ENCODE peak calls at places on chromosomes 5 and 9, in five cellular contexts. D is foreskin keratinocyte, R is DND-41, E is RWPE1, X is neural crest cell. H is an unnamed sample.

GRCh38 chr9:108680946-108681345 is 174.8 kb downstream of the ACTL7B start:
- DNase-seq in X (no peak), E (no peak), D (no peak), R (no peak), H (no peak)

GRCh38 chr9:91795500-91796241 is 154.4 kb downstream of the ROR2 start:
- DNase-seq in D (peak), X (no peak), R (no peak), E (peak), H (peak)

GRCh38 chr5:160269017-160269416 is 39.7 kb downstream of the FABP6 start:
- DNase-seq in R (no peak), X (no peak), E (peak), D (no peak), H (peak)

GRCh38 chr9:134644715-134645606 is 3.4 kb downstream of the COL5A1 start:
- DNase-seq in R (no peak), E (peak), X (no peak), D (peak), H (peak)

GRCh38 chr9:109507421-109507838 is 9.3 kb upstream of the PTPN3 start:
- DNase-seq in R (no peak), X (no peak), E (peak), D (no peak), H (peak)

GRCh38 chr5:473344-474192 is 30.6 kb downstream of the EXOC3 start:
- DNase-seq in D (peak), E (peak), R (peak), X (no peak), H (peak)

GRCh38 chr9:90783552-90783951 is 18.1 kb upstream of the SYK start:
- DNase-seq in R (no peak), D (no peak), X (no peak), E (no peak), H (no peak)

GRCh38 chr5:28517691-28518090 is 1479.3 kb upstream of the CDH9 start:
- DNase-seq in R (no peak), D (peak), E (no peak), X (no peak), H (peak)

GRCh38 chr5:179237770-179238627 is 107.3 kb downstream of the ADAMTS2 start:
- DNase-seq in R (no peak), X (no peak), D (no peak), E (no peak), H (no peak)

GRCh38 chr9:104256031-104256709 is 162.1 kb downstream of the SMC2 start:
- DNase-seq in E (no peak), X (no peak), D (peak), R (no peak), H (peak)

GRCh38 chr9:16794871-16795639 is 75.4 kb downstream of the BNC2 start:
- DNase-seq in X (no peak), D (no peak), R (no peak), E (no peak), H (no peak)

GRCh38 chr5:78533356-78533755 is 115.2 kb downstream of the LHFPL2 start:
- DNase-seq in D (no peak), R (no peak), E (no peak), X (no peak), H (peak)

GRCh38 chr5:153135416-153135815 is 355.1 kb upstream of the GRIA1 start:
- DNase-seq in R (no peak), X (no peak), E (peak), D (peak), H (peak)

GRCh38 chr9:37466037-37466709 is 923 bp upstream of the ZBTB5 start:
- DNase-seq in R (peak), D (no peak), X (peak), E (peak), H (peak)

GRCh38 chr5:151270599-151270998 is 17.6 kb downstream of the GM2A start:
- DNase-seq in D (peak), R (no peak), X (no peak), E (no peak), H (peak)

GRCh38 chr5:178280631-178281030 is 48.0 kb upstream of the PHYKPL start:
- DNase-seq in R (no peak), D (no peak), X (no peak), E (no peak), H (no peak)

GRCh38 chr5:1007221-1007680 is 1.4 kb upstream of the NKD2 start:
- DNase-seq in X (no peak), R (no peak), D (no peak), E (no peak), H (no peak)

GRCh38 chr9:137253717-137254623 is 1.2 kb upstream of the NELFB start:
- DNase-seq in X (no peak), R (no peak), D (no peak), E (no peak), H (no peak)

GRCh38 chr5:136639616-136640015 is 274.3 kb upstream of the TRPC7 start:
- DNase-seq in X (no peak), D (no peak), R (no peak), E (no peak), H (no peak)

GRCh38 chr5:100464418-100464817 is 70.8 kb upstream of the FAM174A start:
- DNase-seq in R (no peak), D (peak), X (no peak), E (no peak), H (peak)

GRCh38 chr5:170426786-170427185 is 37.6 kb upstream of the KCNMB1 start:
- DNase-seq in D (no peak), E (no peak), X (no peak), R (no peak), H (no peak)

GRCh38 chr5:173850664-173851063 is 37.5 kb upstream of the CPEB4 start:
- DNase-seq in X (no peak), D (no peak), E (no peak), R (no peak), H (no peak)

GRCh38 chr5:143874312-143874711 is 62.4 kb downstream of the HMHB1 start:
- DNase-seq in D (no peak), E (no peak), X (no peak), R (no peak), H (no peak)

GRCh38 chr5:91636351-91636750 is 253.2 kb upstream of the ARRDC3 start:
- DNase-seq in E (no peak), R (no peak), X (no peak), D (no peak), H (no peak)

GRCh38 chr9:120366646-120367019 is 213.3 kb downstream of the CDK5RAP2 start:
- DNase-seq in D (peak), R (no peak), E (peak), X (no peak), H (peak)

GRCh38 chr5:103620851-103621547 is 58.4 kb upstream of the NUDT12 start:
- DNase-seq in D (peak), X (no peak), R (no peak), E (no peak), H (peak)

GRCh38 chr9:129333961-129334743 is 156.1 kb upstream of the IER5L start:
- DNase-seq in X (peak), R (no peak), E (peak), D (peak), H (peak)

GRCh38 chr9:114769664-114770063 is 36.2 kb downstream of the TNFSF15 start:
- DNase-seq in X (no peak), R (no peak), D (no peak), E (no peak), H (no peak)

GRCh38 chr5:43631182-43631910 is 28.4 kb downstream of the NNT start:
- DNase-seq in R (peak), X (peak), E (peak), D (peak), H (peak)

GRCh38 chr9:21030389-21031035 is 928 bp downstream of the HACD4 start:
- DNase-seq in X (no peak), R (no peak), E (peak), D (peak), H (peak)

GRCh38 chr5:137481596-137481995 is 17.5 kb downstream of the SPOCK1 start:
- DNase-seq in E (no peak), R (no peak), D (no peak), X (no peak), H (peak)

GRCh38 chr5:150490754-150491153 is 17.2 kb upstream of the NDST1 start:
- DNase-seq in R (no peak), E (no peak), X (no peak), D (no peak), H (no peak)

GRCh38 chr5:27402828-27403227 is 364.4 kb upstream of the CDH9 start:
- DNase-seq in E (no peak), D (no peak), R (no peak), X (no peak), H (no peak)

GRCh38 chr5:41794478-41794877 is 75.7 kb downstream of the OXCT1 start:
- DNase-seq in R (no peak), D (peak), X (no peak), E (peak), H (peak)

GRCh38 chr5:71948206-71948605 is 159.1 kb upstream of the MAP1B start:
- DNase-seq in E (no peak), R (no peak), X (no peak), D (no peak), H (peak)

GRCh38 chr5:83430130-83431010 is 41.2 kb upstream of the VCAN start:
- DNase-seq in R (peak), X (peak), D (peak), E (peak), H (peak)

GRCh38 chr9:935348-935965 is 41.0 kb upstream of the DMRT3 start:
- DNase-seq in R (no peak), D (peak), X (no peak), E (peak), H (peak)

GRCh38 chr5:93381057-93381456 is 200.0 kb downstream of the NR2F1-AS1 start:
- DNase-seq in E (no peak), X (no peak), R (no peak), D (no peak), H (no peak)

GRCh38 chr9:68704804-68705635 is at the start of gene PIP5K1B:
- DNase-seq in D (peak), E (peak), R (no peak), X (peak), H (peak)

GRCh38 chr5:17185349-17185748 is 32.1 kb upstream of the BASP1 start:
- DNase-seq in D (no peak), X (no peak), R (no peak), E (no peak), H (no peak)

GRCh38 chr5:17182966-17183365 is 34.5 kb upstream of the BASP1 start:
- DNase-seq in E (no peak), D (no peak), X (no peak), R (no peak), H (no peak)

GRCh38 chr5:17185776-17186175 is 31.7 kb upstream of the BASP1 start:
- DNase-seq in X (no peak), D (peak), R (no peak), E (no peak), H (peak)

GRCh38 chr5:17186271-17186670 is 31.2 kb upstream of the BASP1 start:
- DNase-seq in R (no peak), X (no peak), D (no peak), E (no peak), H (no peak)

GRCh38 chr5:17184596-17184995 is 32.8 kb upstream of the BASP1 start:
- DNase-seq in X (no peak), D (no peak), R (no peak), E (no peak), H (no peak)
- TF ChIP-seq CTCF in X (no peak), D (no peak), R (no peak), E (no peak), H (no peak)

DNA sequence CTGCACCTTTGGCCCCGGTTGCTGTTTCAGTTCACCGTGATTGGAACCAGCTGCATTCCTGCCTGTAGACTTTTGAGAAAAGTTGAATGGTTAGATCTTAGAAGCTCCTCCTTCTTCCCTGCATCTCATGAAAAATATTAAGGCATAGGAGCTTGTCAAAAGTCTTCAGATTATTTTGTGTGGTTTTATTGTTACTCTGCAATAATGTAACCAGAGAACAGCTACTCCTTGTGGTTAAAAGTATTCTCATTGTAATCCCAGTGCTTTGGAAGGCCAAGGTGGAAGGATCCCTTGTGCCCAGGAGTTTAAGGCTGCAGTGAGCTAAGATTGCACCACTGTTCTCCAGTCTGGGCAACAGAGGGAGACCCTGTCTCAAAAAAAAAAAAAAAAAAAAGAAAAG is 3.3 kb upstream of the SLC2A8 start:
- DNase-seq in X (no peak), E (no peak), R (no peak), D (no peak), H (no peak)
- TF ChIP-seq CTCF in X (no peak), E (no peak), R (no peak), D (peak), H (peak)

GRCh38 chr9:133143639-133144141 is 20.0 kb downstream of the GBGT1 start:
- DNase-seq in D (no peak), X (no peak), R (no peak), E (no peak), H (no peak)

GRCh38 chr9:133146746-133147411 is 16.8 kb downstream of the GBGT1 start:
- DNase-seq in R (no peak), X (no peak), E (no peak), D (no peak), H (no peak)

GRCh38 chr9:133144142-133144886 is 19.4 kb downstream of the GBGT1 start:
- DNase-seq in D (no peak), X (peak), E (peak), R (peak), H (peak)

GRCh38 chr9:133142657-133143592 is 20.8 kb downstream of the GBGT1 start:
- DNase-seq in E (no peak), X (no peak), D (no peak), R (no peak), H (no peak)

GRCh38 chr9:133144887-133145466 is 18.7 kb downstream of the GBGT1 start:
- DNase-seq in E (no peak), X (no peak), R (no peak), D (no peak), H (no peak)
- TF ChIP-seq CTCF in E (no peak), X (no peak), R (no peak), D (no peak), H (no peak)

DNA sequence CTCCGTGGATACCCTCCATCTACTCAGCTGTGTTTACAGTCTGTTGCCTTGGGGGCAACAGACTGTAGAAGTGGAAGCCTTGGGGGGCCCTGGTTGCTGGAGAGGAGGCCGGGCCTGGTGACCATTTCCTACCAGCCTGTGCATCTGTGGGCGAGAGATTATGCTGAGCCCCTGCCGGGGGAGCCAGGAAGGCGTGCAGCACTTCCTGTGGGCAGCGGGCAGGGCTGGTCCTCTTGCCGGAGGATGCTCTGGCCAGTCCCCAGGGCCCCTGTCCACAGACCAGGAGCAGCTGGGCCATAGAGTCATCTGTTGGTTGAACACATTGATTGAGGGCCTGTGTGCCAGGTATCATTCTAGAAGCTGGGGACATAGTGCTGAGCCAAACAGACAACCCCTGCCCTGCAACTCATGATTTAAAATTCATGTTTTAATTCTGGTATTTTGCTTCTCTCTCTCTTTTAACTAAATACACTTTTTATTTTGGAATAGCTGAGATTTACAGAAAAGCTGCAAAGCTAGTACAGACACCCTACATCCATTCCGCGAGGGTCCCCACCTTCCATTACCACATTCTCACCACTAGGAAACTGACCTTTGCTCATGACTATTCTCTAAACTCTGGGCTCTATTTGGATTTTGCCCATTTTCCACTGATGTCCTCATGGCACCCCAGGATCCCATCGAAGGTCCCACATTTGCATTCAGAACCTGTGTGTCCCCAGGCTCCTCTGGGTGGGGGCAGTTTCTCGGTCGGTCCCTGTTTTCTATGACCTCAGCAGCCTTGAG is 11.3 kb downstream of the ERGIC1 start:
- DNase-seq in E (no peak), D (no peak), X (no peak), R (no peak), H (no peak)
- TF ChIP-seq CTCF in E (no peak), D (no peak), X (peak), R (no peak), H (peak)

GRCh38 chr5:181131514-181131913 is 545 bp upstream of the OR2V1 start:
- DNase-seq in X (no peak), R (no peak), E (no peak), D (no peak), H (no peak)
- TF ChIP-seq CTCF in X (no peak), R (no peak), E (no peak), D (no peak), H (no peak)

GRCh38 chr9:13816837-13817236 is 497.1 kb downstream of the NFIB start:
- DNase-seq in R (no peak), X (no peak), D (peak), E (peak), H (peak)
- TF ChIP-seq CTCF in R (no peak), X (no peak), D (no peak), E (no peak), H (no peak)

DNA sequence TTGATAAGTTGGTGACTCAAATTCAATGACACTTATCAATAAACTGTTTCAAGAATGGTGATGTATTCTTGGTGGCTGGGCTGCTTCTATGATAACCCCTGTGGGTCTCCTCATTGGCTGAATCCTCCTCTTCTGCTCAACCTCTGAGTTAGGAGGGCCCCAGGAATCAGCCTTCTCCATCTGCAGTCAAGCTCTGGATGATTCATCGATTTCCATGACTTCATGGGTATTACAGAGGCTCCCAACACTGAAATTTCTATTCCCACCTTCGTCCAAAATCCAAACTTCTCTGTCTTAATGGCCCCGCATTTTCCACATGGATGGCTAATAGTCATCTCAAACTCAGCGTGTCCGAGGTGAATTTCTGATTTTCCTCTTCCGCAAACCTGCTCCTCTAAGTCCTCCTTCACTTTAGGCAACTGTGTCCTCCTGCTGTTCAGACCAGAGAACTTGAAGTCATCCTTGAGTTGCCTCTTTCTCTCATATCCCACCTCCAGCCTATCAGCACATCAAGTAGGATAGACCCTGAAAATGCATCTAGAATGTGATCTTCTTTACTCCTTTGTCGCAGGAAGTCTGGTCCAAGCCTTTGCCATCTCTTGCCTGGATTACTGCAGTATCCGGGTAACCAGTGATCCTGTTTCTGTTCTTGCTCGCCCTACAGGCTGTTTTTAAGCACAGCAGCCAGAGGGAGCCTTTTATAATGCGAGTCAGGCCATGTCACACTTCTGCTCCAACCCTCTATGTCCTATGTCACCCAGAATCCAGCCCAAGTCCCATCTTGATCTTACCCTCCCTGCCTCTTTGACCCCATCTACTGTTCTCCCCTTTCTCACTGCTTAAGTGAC is 41.4 kb upstream of the IL7R start:
- DNase-seq in R (peak), E (peak), X (peak), D (no peak), H (peak)
- TF ChIP-seq CTCF in R (peak), E (peak), X (peak), D (peak), H (peak)

DNA sequence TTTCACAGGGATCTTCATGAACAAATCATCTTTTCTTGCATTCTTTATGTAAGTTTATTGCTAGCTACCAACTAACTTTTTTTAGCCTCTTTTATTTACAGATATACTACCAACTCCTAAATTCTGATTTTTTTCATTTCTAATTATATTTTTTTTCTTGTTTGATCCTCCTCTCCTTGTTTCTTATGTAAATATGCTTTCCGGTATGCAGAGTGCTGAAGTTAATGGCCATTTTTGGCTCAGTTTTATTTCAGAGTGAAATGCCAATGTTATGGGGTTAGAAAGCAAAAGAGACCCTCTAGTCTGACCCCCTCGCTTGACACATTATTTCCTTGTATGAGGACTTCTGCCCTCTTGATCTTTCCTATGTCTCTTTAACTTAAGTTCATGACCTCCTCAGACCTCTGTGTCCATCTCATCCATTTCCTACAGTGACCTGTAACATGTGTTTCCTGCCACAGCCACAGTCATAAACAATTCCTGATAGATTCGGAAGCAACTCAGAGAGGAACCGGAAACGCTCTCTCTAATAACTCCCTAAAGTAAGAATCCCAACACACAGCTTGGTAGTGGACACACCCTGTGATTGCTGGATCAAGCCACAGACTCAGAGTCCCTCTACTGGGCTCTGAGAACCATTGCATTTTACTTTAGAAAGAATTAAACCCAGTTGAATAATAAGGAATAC is 42.9 kb upstream of the AFAP1L1 start:
- DNase-seq in E (peak), D (peak), R (no peak), X (no peak), H (peak)
- TF ChIP-seq CTCF in E (peak), D (peak), R (no peak), X (peak), H (peak)

GRCh38 chr9:125261501-125262216 is at the start of gene GAPVD1:
- DNase-seq in E (peak), R (peak), X (peak), D (peak), H (peak)
- TF ChIP-seq CTCF in E (peak), R (peak), X (peak), D (peak), H (no peak)

H was measured in epithelial cell of esophagus.